ENCODE peak calls at places on chromosomes 2 and 18, in six cellular contexts. I is amniotic stem cell, U is fibroblast of villous mesenchyme, R is hippocampal formation, B is NCI-H345, A is NCI-H510A treated with DMSO at 0.1 percent for 48 hours. O is an unnamed sample.

GRCh38 chr18:79577451-79578395 is 101.9 kb upstream of the CTDP1 start:
- DNase-seq in B (no peak), U (peak), R (no peak), I (no peak), A (no peak), O (no peak)

GRCh38 chr2:74149249-74149530 is 1.5 kb upstream of the BOLA3 start:
- DNase-seq in R (no peak), B (no peak), I (no peak), A (peak), U (no peak), O (peak)

GRCh38 chr2:196984888-196985287 is 58.4 kb upstream of the PGAP1 start:
- DNase-seq in B (no peak), R (no peak), I (no peak), U (no peak), A (no peak), O (no peak)

GRCh38 chr2:88739985-88740600 is 48.6 kb downstream of the RPIA start:
- DNase-seq in U (peak), I (peak), A (peak), R (peak), B (peak), O (peak)

GRCh38 chr2:152376968-152377367 is 42.0 kb downstream of the FMNL2 start:
- DNase-seq in A (no peak), B (no peak), U (no peak), I (no peak), R (no peak), O (no peak)

GRCh38 chr2:39933166-39933565 is 154.1 kb upstream of the THUMPD2 start:
- DNase-seq in B (no peak), I (no peak), R (no peak), U (no peak), A (no peak), O (no peak)

GRCh38 chr2:231412616-231412963 is 17.1 kb downstream of the B3GNT7 start:
- DNase-seq in U (no peak), R (no peak), B (no peak), A (no peak), I (no peak), O (no peak)

GRCh38 chr18:61556862-61557261 is 223.6 kb downstream of the CDH20 start:
- DNase-seq in U (no peak), B (peak), A (no peak), R (no peak), I (no peak), O (no peak)

GRCh38 chr2:217802261-217802660 is 200.5 kb downstream of the TNS1 start:
- DNase-seq in B (no peak), I (no peak), A (no peak), U (no peak), R (no peak), O (no peak)